ENCODE peak calls at places on chromosomes 5 and 9, in five cellular contexts. U is H1, C is stomach, I is breast epithelium, G is SK-N-SH. Q is an unnamed sample.

GRCh38 chr9:18928711-18929110 is 104.3 kb downstream of the SAXO1 start:
- DNase-seq in U (no peak), C (no peak), I (no peak), G (no peak), Q (no peak)

GRCh38 chr9:117405950-117406705 is 8.7 kb downstream of the ASTN2 start:
- DNase-seq in U (no peak), C (no peak), I (no peak), G (no peak), Q (no peak)

GRCh38 chr5:139186752-139187326 is 11.3 kb downstream of the SIL1 start:
- DNase-seq in U (no peak), C (no peak), I (no peak), G (no peak), Q (no peak)

GRCh38 chr5:111254613-111255012 is 30.4 kb downstream of the CAMK4 start:
- DNase-seq in U (no peak), C (no peak), I (no peak), G (no peak), Q (no peak)

GRCh38 chr5:127804886-127805426 is 101.8 kb downstream of the CCDC192 start:
- DNase-seq in U (no peak), C (no peak), I (no peak), G (no peak), Q (no peak)

GRCh38 chr9:124045076-124045829 is 33.7 kb downstream of the LHX2 start:
- DNase-seq in U (no peak), C (peak), I (peak), G (peak), Q (no peak)

GRCh38 chr9:83981126-83981871 is 694 bp downstream of the RMI1 start:
- DNase-seq in U (no peak), C (peak), I (no peak), G (peak), Q (no peak)

GRCh38 chr9:95788011-95788410 is 87.5 kb upstream of the ERCC6L2 start:
- DNase-seq in U (peak), C (no peak), I (no peak), G (no peak), Q (no peak)

GRCh38 chr9:95626885-95627558 is 110.3 kb upstream of the PTCH1 start:
- DNase-seq in U (no peak), C (no peak), I (no peak), G (no peak), Q (no peak)

GRCh38 chr9:133449760-133450159 is 10.0 kb upstream of the CACFD1 start:
- DNase-seq in U (no peak), C (peak), I (peak), G (no peak), Q (no peak)

GRCh38 chr5:104635216-104635615 is 1072.6 kb upstream of the NUDT12 start:
- DNase-seq in U (no peak), C (no peak), I (no peak), G (no peak), Q (no peak)

GRCh38 chr5:78984020-78984610 is 995 bp downstream of the ARSB start:
- DNase-seq in U (no peak), C (no peak), I (no peak), G (peak), Q (no peak)

GRCh38 chr9:35935755-35936509 is 22.0 kb downstream of the OR2S2 start:
- DNase-seq in U (no peak), C (no peak), I (no peak), G (no peak), Q (no peak)

GRCh38 chr9:131045300-131046092 is 36.5 kb downstream of the LAMC3 start:
- DNase-seq in U (no peak), C (no peak), I (no peak), G (no peak), Q (no peak)

GRCh38 chr9:95874989-95875304 is 544 bp upstream of the ERCC6L2 start:
- DNase-seq in U (no peak), C (peak), I (peak), G (peak), Q (no peak)

GRCh38 chr9:123033864-123034598 is 564 bp downstream of the GPR21 start:
- DNase-seq in U (no peak), C (no peak), I (no peak), G (no peak), Q (no peak)

GRCh38 chr5:55421074-55421529 is 113.3 kb downstream of the MTREX start:
- DNase-seq in U (no peak), C (no peak), I (no peak), G (no peak), Q (no peak)

GRCh38 chr5:33180900-33181299 is 259.9 kb upstream of the TARS1 start:
- DNase-seq in U (no peak), C (no peak), I (no peak), G (no peak), Q (no peak)

GRCh38 chr9:134399435-134400056 is 73.3 kb downstream of the RXRA start:
- DNase-seq in U (no peak), C (no peak), I (no peak), G (no peak), Q (no peak)

GRCh38 chr5:143494162-143494561 is 90.7 kb upstream of the NR3C1 start:
- DNase-seq in U (no peak), C (no peak), I (no peak), G (no peak), Q (no peak)

GRCh38 chr5:159911349-159911748 is 4.9 kb upstream of the ADRA1B start:
- DNase-seq in U (no peak), C (no peak), I (no peak), G (no peak), Q (no peak)

GRCh38 chr5:93294184-93294583 is 286.8 kb downstream of the NR2F1-AS1 start:
- DNase-seq in U (no peak), C (no peak), I (no peak), G (no peak), Q (no peak)

GRCh38 chr9:94872921-94873511 is 146.5 kb downstream of the AOPEP start:
- DNase-seq in U (no peak), C (no peak), I (no peak), G (peak), Q (no peak)

GRCh38 chr5:141821430-141821925 is 56.7 kb downstream of the PCDH1 start:
- DNase-seq in U (no peak), C (no peak), I (no peak), G (peak), Q (no peak)

DNA sequence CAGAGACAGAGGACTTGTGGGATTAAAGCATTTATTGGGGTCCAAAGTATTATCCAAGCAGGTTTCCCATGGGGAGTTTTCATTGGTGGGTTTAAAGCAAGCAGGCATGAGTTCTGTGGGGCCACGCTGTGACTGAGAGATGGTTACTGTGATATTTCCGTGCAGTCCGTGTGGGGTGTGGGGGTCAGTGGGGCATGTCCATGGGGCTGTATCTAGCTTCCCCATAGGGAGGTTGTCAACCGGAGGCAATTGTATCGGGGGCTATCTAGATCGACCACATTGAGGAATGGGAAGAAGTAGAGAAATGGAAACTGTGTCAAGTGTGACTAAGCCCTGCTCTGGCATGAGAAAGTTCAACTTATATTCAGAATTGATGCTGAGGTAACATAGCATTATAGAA is 7.1 kb upstream of the RPS23 start:
- DNase-seq in U (no peak), C (no peak), I (no peak), G (no peak), Q (no peak)
- TF ChIP-seq POLR2AphosphoS5 in U (no peak), C (no peak), I (no peak), G (no peak), Q (no peak)

GRCh38 chr5:174920906-174921550 is 196.6 kb downstream of the MSX2 start:
- DNase-seq in U (peak), C (no peak), I (no peak), G (no peak), Q (peak)
- H3K4me3 ChIP-seq in U (no peak), C (no peak), I (no peak), G (no peak), Q (no peak)

DNA sequence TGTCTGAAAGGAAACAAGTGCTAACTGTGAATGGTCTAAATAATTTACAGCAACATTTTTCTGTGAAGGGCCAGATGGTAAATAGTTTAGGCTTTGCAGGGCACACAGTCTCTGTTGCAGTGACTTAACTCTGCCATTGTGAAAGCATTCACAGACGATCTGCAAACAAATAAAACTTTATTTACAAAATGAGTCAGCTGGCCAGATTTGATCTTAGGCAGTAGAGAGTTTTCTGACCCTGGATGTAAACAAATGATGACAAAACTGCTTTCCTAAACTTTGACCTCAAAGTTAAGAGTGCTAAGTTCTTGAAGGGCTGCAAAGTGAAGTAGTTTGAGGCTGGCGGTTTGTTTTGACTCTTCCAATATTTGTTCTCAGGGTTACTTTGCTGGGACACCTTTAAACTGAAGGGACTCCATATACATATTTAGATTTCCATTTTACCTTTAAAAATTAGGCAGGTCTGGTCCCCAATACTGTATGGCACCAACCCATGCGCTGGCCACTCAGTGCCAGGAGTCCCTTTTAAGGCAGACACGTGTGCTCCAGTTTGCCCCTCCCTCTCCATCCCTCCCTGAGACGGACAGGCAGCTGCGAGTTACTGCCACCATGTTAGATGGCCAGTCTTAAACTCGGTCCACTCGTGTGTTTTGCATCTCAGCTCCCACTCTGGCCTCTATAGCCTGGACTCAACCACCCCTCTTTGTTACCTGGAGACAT is 4.0 kb upstream of the ADAMTS16 start:
- DNase-seq in U (no peak), C (no peak), I (no peak), G (no peak), Q (no peak)
- TF ChIP-seq POLR2AphosphoS5 in U (no peak), C (no peak), I (no peak), G (no peak), Q (no peak)

GRCh38 chr5:88878976-88879375 is 4.0 kb downstream of the MEF2C start:
- DNase-seq in U (no peak), C (no peak), I (no peak), G (no peak), Q (no peak)

GRCh38 chr5:88880196-88880595 is 2.8 kb downstream of the MEF2C start:
- DNase-seq in U (no peak), C (no peak), I (no peak), G (no peak), Q (no peak)

GRCh38 chr5:88881566-88881965 is 1.4 kb downstream of the MEF2C start:
- DNase-seq in U (no peak), C (no peak), I (no peak), G (no peak), Q (no peak)

GRCh38 chr5:88877826-88878225 is 5.2 kb downstream of the MEF2C start:
- DNase-seq in U (no peak), C (no peak), I (no peak), G (no peak), Q (no peak)

GRCh38 chr5:88879724-88880123 is 3.3 kb downstream of the MEF2C start:
- DNase-seq in U (no peak), C (no peak), I (no peak), G (no peak), Q (no peak)
- H3K4me3 ChIP-seq in U (no peak), C (peak), I (peak), G (no peak), Q (peak)

DNA sequence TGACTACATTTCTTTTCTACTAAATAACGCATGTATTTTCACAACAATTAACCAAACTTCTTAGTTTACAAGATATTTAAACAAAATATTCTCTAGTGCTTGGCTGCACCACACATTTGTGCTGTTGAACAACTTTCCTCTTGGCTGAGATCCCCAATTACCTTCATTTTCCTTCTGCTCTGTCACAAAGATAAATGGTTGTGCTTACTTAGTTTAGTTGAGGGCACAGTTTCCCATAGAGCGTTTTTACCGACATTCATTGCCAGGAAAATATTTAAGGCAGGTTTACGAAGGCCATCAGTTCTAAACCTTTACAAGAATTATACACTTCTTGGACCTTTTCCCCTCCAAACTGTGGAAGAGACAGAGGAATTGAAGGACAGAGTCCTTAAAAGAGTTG is 60.7 kb downstream of the PRUNE2 start:
- DNase-seq in U (no peak), C (no peak), I (no peak), G (no peak), Q (no peak)
- TF ChIP-seq POLR2AphosphoS5 in U (no peak), C (no peak), I (no peak), G (no peak), Q (no peak)

GRCh38 chr5:2756764-2757163 is 5.3 kb upstream of the IRX2 start:
- DNase-seq in U (no peak), C (no peak), I (no peak), G (no peak), Q (peak)
- H3K4me3 ChIP-seq in U (peak), C (peak), I (peak), G (no peak), Q (peak)

DNA sequence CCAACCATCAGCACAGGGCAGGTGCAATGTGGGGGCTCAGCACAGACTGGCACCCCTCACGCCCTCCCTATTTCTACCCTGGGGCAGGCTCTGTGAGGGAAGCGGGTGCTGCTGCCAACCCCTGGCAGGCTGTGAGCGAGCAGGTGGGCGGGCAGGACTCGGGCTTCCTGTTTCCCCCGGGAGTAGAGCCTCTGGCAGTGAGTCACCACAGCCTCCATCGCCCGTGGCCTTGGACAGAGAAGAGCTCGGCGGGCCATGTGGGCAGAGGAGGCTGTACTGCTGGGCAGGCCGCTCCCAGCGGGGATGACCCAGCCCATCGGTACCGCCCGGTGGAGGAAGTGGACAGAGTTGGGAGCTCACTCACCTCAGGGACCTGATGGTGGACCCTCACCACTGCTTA is 16.6 kb downstream of the KCNT1 start:
- DNase-seq in U (no peak), C (no peak), I (no peak), G (no peak), Q (no peak)
- TF ChIP-seq POLR2AphosphoS5 in U (no peak), C (no peak), I (no peak), G (no peak), Q (no peak)

GRCh38 chr9:129026442-129027223 is 1.5 kb downstream of the SH3GLB2 start:
- DNase-seq in U (no peak), C (peak), I (peak), G (peak), Q (no peak)

GRCh38 chr9:129021091-129021490 is 7.0 kb downstream of the SH3GLB2 start:
- DNase-seq in U (no peak), C (peak), I (no peak), G (no peak), Q (no peak)

GRCh38 chr9:129022037-129022436 is 6.1 kb downstream of the SH3GLB2 start:
- DNase-seq in U (no peak), C (no peak), I (no peak), G (peak), Q (no peak)

GRCh38 chr9:129023908-129024233 is 4.3 kb downstream of the SH3GLB2 start:
- DNase-seq in U (no peak), C (no peak), I (no peak), G (no peak), Q (no peak)

GRCh38 chr9:129023036-129023907 is 4.9 kb downstream of the SH3GLB2 start:
- DNase-seq in U (no peak), C (no peak), I (no peak), G (peak), Q (no peak)
- H3K4me3 ChIP-seq in U (no peak), C (no peak), I (no peak), G (no peak), Q (no peak)

Q was measured in esophagus muscularis mucosa.